ENCODE peak calls at places on chromosomes 11 and 22, in ten cellular contexts. S, N, R, T, G, U, M, B, X and P are unnamed samples.

GRCh38 chr22:19824197-19825015 is 30.3 kb downstream of the GNB1L start:
- DNase-seq in U (no peak), N (no peak), G (no peak), T (peak), M (peak), B (no peak), X (no peak), S (no peak), R (no peak), P (no peak)

GRCh38 chr11:66864924-66865697 is 8.2 kb downstream of the LRFN4 start:
- DNase-seq in M (no peak), S (no peak), R (no peak), X (no peak), G (no peak), B (no peak), N (no peak), T (no peak), U (no peak), P (no peak)

GRCh38 chr22:31085928-31086327 is 4.8 kb downstream of the SMTN start:
- DNase-seq in S (no peak), U (no peak), R (no peak), B (no peak), T (no peak), X (no peak), G (no peak), N (no peak), M (no peak), P (no peak)

GRCh38 chr11:12143461-12144258 is 33.3 kb downstream of the MICAL2 start:
- DNase-seq in T (no peak), X (no peak), R (no peak), B (no peak), M (no peak), N (no peak), U (no peak), S (no peak), G (no peak), P (no peak)

GRCh38 chr11:26193714-26194373 is 138.1 kb upstream of the ANO3 start:
- DNase-seq in M (no peak), X (peak), G (no peak), B (no peak), N (no peak), U (no peak), T (no peak), R (no peak), S (no peak), P (no peak)

GRCh38 chr11:78535920-78536319 is 38.7 kb downstream of the NARS2 start:
- DNase-seq in M (no peak), G (no peak), U (no peak), R (no peak), N (no peak), T (no peak), B (no peak), S (no peak), X (peak), P (no peak)

GRCh38 chr11:2561283-2562180 is 116.7 kb downstream of the KCNQ1 start:
- DNase-seq in R (no peak), U (no peak), T (peak), S (peak), M (no peak), B (no peak), G (no peak), N (no peak), X (no peak), P (no peak)

GRCh38 chr11:126695293-126695692 is 305.3 kb downstream of the KIRREL3 start:
- DNase-seq in M (no peak), B (no peak), U (no peak), N (no peak), X (no peak), G (no peak), T (no peak), R (no peak), S (no peak), P (no peak)

GRCh38 chr11:66867425-66868040 is 10.7 kb downstream of the LRFN4 start:
- DNase-seq in B (no peak), G (no peak), X (no peak), M (no peak), U (no peak), S (no peak), T (no peak), N (no peak), R (no peak), P (no peak)

GRCh38 chr11:82682003-82682751 is 51.5 kb downstream of the FAM181B start:
- DNase-seq in M (peak), S (no peak), N (no peak), R (peak), X (peak), T (no peak), B (peak), G (peak), U (no peak), P (peak)

GRCh38 chr11:14969922-14970323 is 2.2 kb downstream of the CALCA start:
- DNase-seq in G (peak), M (no peak), R (peak), N (peak), S (peak), B (no peak), U (peak), X (peak), T (peak), P (no peak)

GRCh38 chr11:19828382-19829108 is 115.9 kb downstream of the NAV2 start:
- DNase-seq in U (no peak), N (no peak), T (no peak), G (no peak), X (peak), R (no peak), B (no peak), M (no peak), S (no peak), P (no peak)

GRCh38 chr11:12981879-12982531 is 27.1 kb upstream of the RASSF10 start:
- DNase-seq in R (no peak), N (no peak), S (no peak), M (no peak), X (peak), T (no peak), B (no peak), U (no peak), G (no peak), P (no peak)